ENCODE peak calls at places on chromosome 3, in four cellular contexts. One of them, this sample, is unnamed.

GRCh38 chr3:48372377-48372770 is 355 bp downstream of the FBXW12 start:
- DNase-seq in mesendoderm: no peak
- DNase-seq in NCI-H460: no peak
- DNase-seq in germinal center: no peak
- DNase-seq in this sample: no peak

GRCh38 chr3:195540526-195540925 is 2.6 kb downstream of the PPP1R2 start:
- DNase-seq in mesendoderm: no peak
- DNase-seq in NCI-H460: no peak
- DNase-seq in germinal center: no peak
- DNase-seq in this sample: no peak

GRCh38 chr3:130857336-130858026 is 36.4 kb upstream of the ATP2C1 start:
- DNase-seq in mesendoderm: no peak
- DNase-seq in NCI-H460: no peak
- DNase-seq in germinal center: no peak
- DNase-seq in this sample: no peak

GRCh38 chr3:183371672-183371968 is 56.8 kb downstream of the MCF2L2 start:
- DNase-seq in mesendoderm: no peak
- DNase-seq in NCI-H460: no peak
- DNase-seq in germinal center: no peak
- DNase-seq in this sample: no peak

GRCh38 chr3:88113311-88114162 is 36.2 kb upstream of the C3orf38 start:
- DNase-seq in mesendoderm: peak
- DNase-seq in NCI-H460: peak
- DNase-seq in germinal center: peak
- DNase-seq in this sample: peak

GRCh38 chr3:123449092-123449985 is 449 bp upstream of the ADCY5 start:
- DNase-seq in mesendoderm: peak
- DNase-seq in NCI-H460: no peak
- DNase-seq in germinal center: peak
- DNase-seq in this sample: no peak

GRCh38 chr3:133169669-133170068 is 131.5 kb downstream of the TMEM108 start:
- DNase-seq in mesendoderm: no peak
- DNase-seq in NCI-H460: no peak
- DNase-seq in germinal center: no peak
- DNase-seq in this sample: no peak

GRCh38 chr3:25355034-25355898 is 72.8 kb upstream of the RARB start:
- DNase-seq in mesendoderm: no peak
- DNase-seq in NCI-H460: no peak
- DNase-seq in germinal center: no peak
- DNase-seq in this sample: no peak

GRCh38 chr3:61594978-61595687 is 33.8 kb downstream of the PTPRG start:
- DNase-seq in mesendoderm: no peak
- DNase-seq in NCI-H460: no peak
- DNase-seq in germinal center: no peak
- DNase-seq in this sample: no peak

This sample was measured in Panc1.